ENCODE peak calls at places on chromosomes 2 and 18, in four cellular contexts. K, R, D and B are unnamed samples.

GRCh38 chr2:171771463-171771862 is 84.2 kb downstream of the DYNC1I2 start:
- DNase-seq in R (no peak), D (no peak), K (no peak), B (no peak)

GRCh38 chr18:62486290-62486964 is 36.4 kb upstream of the ZCCHC2 start:
- DNase-seq in R (no peak), D (no peak), K (no peak), B (no peak)

GRCh38 chr2:60938301-60938700 is 56.9 kb downstream of the REL start:
- DNase-seq in R (no peak), K (no peak), D (no peak), B (no peak)

GRCh38 chr18:3526421-3527354 is 76.7 kb downstream of the TGIF1 start:
- DNase-seq in D (peak), R (no peak), K (peak), B (peak)

GRCh38 chr2:97735161-97735561 is 21.8 kb downstream of the ZAP70 start:
- DNase-seq in D (no peak), R (peak), K (no peak), B (no peak)

GRCh38 chr18:35871337-35871736 is 101.1 kb upstream of the RMP24 start:
- DNase-seq in R (no peak), D (no peak), K (no peak), B (no peak)

GRCh38 chr2:162220438-162220837 is 22.8 kb downstream of the FAP start:
- DNase-seq in D (no peak), R (no peak), K (no peak), B (no peak)

GRCh38 chr18:12608292-12608691 is 49.6 kb downstream of the SPIRE1 start:
- DNase-seq in D (no peak), R (no peak), K (no peak), B (no peak)

GRCh38 chr2:77428946-77429345 is 93.2 kb downstream of the LRRTM4 start:
- DNase-seq in K (no peak), R (no peak), D (no peak), B (no peak)

GRCh38 chr2:222722327-222722946 is 51.0 kb downstream of the MOGAT1 start:
- DNase-seq in R (no peak), D (no peak), K (no peak), B (peak)

GRCh38 chr2:110659248-110659647 is 18.6 kb downstream of the BUB1 start:
- DNase-seq in R (no peak), D (no peak), K (no peak), B (no peak)

GRCh38 chr2:112824701-112825099 is 11.9 kb downstream of the IL1B start:
- DNase-seq in D (no peak), R (no peak), K (no peak), B (no peak)

GRCh38 chr2:167135691-167136090 is 247.4 kb downstream of the XIRP2 start:
- DNase-seq in K (no peak), R (no peak), D (no peak), B (no peak)

GRCh38 chr2:216404010-216404618 is 8.2 kb upstream of the SMARCAL1 start:
- DNase-seq in D (peak), K (peak), R (no peak), B (peak)

GRCh38 chr2:108854484-108854883 is 67.9 kb downstream of the CCDC138 start:
- DNase-seq in K (no peak), D (no peak), R (no peak), B (no peak)

GRCh38 chr2:191321861-191322662 is 76.9 kb downstream of the MYO1B start:
- DNase-seq in R (no peak), K (peak), D (peak), B (no peak)

GRCh38 chr2:233354500-233354924 is 218 bp downstream of the DGKD start:
- DNase-seq in K (no peak), D (no peak), R (peak), B (no peak)

GRCh38 chr2:29108225-29108624 is 7.0 kb upstream of the CLIP4 start:
- DNase-seq in R (no peak), K (no peak), D (no peak), B (no peak)

GRCh38 chr2:2232167-2232566 is 98.9 kb downstream of the MYT1L start:
- DNase-seq in D (no peak), K (no peak), R (no peak), B (no peak)

GRCh38 chr2:180655393-180655792 is 325.0 kb upstream of the UBE2E3 start:
- DNase-seq in R (no peak), D (no peak), K (no peak), B (no peak)

GRCh38 chr2:65373365-65373918 is 59.0 kb downstream of the SPRED2 start:
- DNase-seq in D (no peak), R (no peak), K (no peak), B (no peak)

GRCh38 chr2:235675678-235676535 is 182.1 kb downstream of the AGAP1 start:
- DNase-seq in D (no peak), K (no peak), R (no peak), B (no peak)
- TF ChIP-seq CTCF in D (no peak), K (no peak), R (no peak), B (no peak)

GRCh38 chr2:41400057-41400665 is 647.7 kb upstream of the PKDCC start:
- DNase-seq in K (peak), D (no peak), R (no peak), B (no peak)
- TF ChIP-seq CTCF in K (peak), D (no peak), R (no peak), B (no peak)

GRCh38 chr18:1057367-1057766 is 152.7 kb downstream of the ADCYAP1 start:
- DNase-seq in K (no peak), R (no peak), D (no peak), B (no peak)

DNA sequence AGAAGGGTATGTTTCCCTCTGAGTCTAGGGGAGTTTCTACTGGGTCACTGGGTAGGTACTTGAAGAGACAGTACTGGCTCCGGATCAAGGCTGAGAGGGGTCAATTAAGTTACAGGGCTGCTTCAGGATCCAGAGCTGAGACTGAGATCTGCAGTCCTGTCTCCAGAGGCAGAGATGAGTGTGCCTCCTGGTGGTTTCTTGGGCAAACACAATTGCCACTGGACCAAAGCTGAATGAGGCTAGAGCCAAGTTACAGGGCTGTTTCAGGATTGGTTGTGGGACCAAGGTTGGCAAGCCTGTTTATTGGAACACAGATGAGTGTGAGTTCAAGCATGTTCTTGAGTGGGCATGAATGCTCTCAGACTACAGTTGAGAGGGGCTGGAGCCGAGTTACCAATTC is 157.9 kb downstream of the ADCYAP1 start:
- DNase-seq in R (no peak), K (peak), D (no peak), B (no peak)
- TF ChIP-seq CTCF in R (no peak), K (peak), D (no peak), B (peak)

GRCh38 chr2:124816007-124816406 is 790.9 kb downstream of the CNTNAP5 start:
- DNase-seq in K (no peak), R (no peak), D (no peak), B (no peak)

GRCh38 chr2:124815386-124815785 is 790.3 kb downstream of the CNTNAP5 start:
- DNase-seq in K (no peak), R (no peak), D (no peak), B (no peak)

GRCh38 chr2:124804014-124804940 is 779.2 kb downstream of the CNTNAP5 start:
- DNase-seq in R (no peak), D (peak), K (peak), B (peak)

GRCh38 chr2:124805060-124805459 is 780.0 kb downstream of the CNTNAP5 start:
- DNase-seq in K (no peak), D (no peak), R (no peak), B (peak)

GRCh38 chr2:124810132-124810531 is 785.0 kb downstream of the CNTNAP5 start:
- DNase-seq in R (no peak), D (no peak), K (peak), B (no peak)
- TF ChIP-seq CTCF in R (peak), D (no peak), K (peak), B (no peak)

GRCh38 chr2:44015239-44015638 is 19.4 kb upstream of the LRPPRC start:
- DNase-seq in R (no peak), D (no peak), K (no peak), B (no peak)

GRCh38 chr2:44010266-44010665 is 14.5 kb upstream of the LRPPRC start:
- DNase-seq in K (no peak), D (no peak), R (no peak), B (no peak)

GRCh38 chr2:44004735-44005602 is 9.2 kb upstream of the LRPPRC start:
- DNase-seq in R (no peak), K (no peak), D (peak), B (no peak)

GRCh38 chr2:44005831-44006230 is 10.0 kb upstream of the LRPPRC start:
- DNase-seq in K (no peak), D (no peak), R (no peak), B (no peak)

DNA sequence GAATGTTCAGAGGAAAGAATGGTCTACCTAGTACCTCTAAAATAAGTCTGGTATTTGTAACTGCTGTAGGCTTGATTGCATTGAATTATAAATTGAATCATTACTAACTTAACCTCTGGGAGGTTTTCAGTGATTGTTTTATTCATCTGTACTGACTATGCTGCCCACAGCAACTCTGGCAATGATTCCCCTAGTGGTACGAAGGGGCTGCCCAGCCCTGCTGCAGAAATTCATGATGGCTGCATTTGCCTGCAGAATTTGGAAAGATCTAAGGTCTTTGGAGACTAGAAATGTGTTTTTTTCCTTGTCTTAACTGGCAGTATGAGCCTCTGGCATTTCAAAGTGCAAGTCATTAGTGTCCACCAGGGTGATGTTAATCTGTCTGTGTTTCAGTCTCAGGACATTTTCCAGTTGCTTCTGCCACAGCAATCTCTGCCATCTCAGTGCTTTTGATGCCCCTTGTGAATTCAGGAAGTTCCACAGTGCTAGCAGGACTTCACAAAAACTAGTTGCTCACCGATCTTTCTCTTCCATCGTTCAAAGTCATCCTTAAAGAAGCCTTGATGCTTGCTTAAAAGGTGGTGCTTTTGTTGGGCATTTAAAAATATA is 13.5 kb upstream of the LRPPRC start:
- DNase-seq in D (no peak), K (no peak), R (no peak), B (no peak)
- TF ChIP-seq CTCF in D (no peak), K (peak), R (no peak), B (no peak)